ENCODE peak calls at places on chromosome 14, in four cellular contexts. Y is body of pancreas, F is cardiac muscle cell, P is A549. R is an unnamed sample.

GRCh38 chr14:93546642-93547041 is 115.9 kb downstream of the UNC79 start:
- DNase-seq in Y (no peak), F (no peak), P (no peak), R (no peak)

GRCh38 chr14:49173765-49174373 is 412.3 kb downstream of the RPS29 start:
- DNase-seq in Y (peak), F (peak), P (peak), R (peak)

GRCh38 chr14:74551903-74552371 is 58.4 kb downstream of the ISCA2 start:
- DNase-seq in Y (peak), F (peak), P (no peak), R (no peak)

GRCh38 chr14:25537846-25538455 is 488.0 kb upstream of the STXBP6 start:
- DNase-seq in Y (peak), F (no peak), P (peak), R (no peak)

GRCh38 chr14:40213701-40214100 is 781.5 kb upstream of the FBXO33 start:
- DNase-seq in Y (no peak), F (no peak), P (no peak), R (no peak)

GRCh38 chr14:100045687-100046344 is 19.4 kb upstream of the EVL start:
- DNase-seq in Y (no peak), F (peak), P (no peak), R (no peak)

GRCh38 chr14:27427796-27428195 is 830.0 kb upstream of the NOVA1 start:
- DNase-seq in Y (no peak), F (peak), P (peak), R (no peak)

GRCh38 chr14:71474866-71475265 is 457.4 kb upstream of the RGS6 start:
- DNase-seq in Y (no peak), F (no peak), P (no peak), R (no peak)

GRCh38 chr14:99682809-99683618 is 1.1 kb upstream of the CYP46A1 start:
- DNase-seq in Y (peak), F (peak), P (peak), R (peak)

GRCh38 chr14:34851395-34851794 is 23.8 kb downstream of the BAZ1A start:
- DNase-seq in Y (no peak), F (peak), P (peak), R (no peak)

GRCh38 chr14:34843011-34843554 is 32.1 kb downstream of the BAZ1A start:
- DNase-seq in Y (no peak), F (peak), P (peak), R (no peak)

GRCh38 chr14:34845869-34846268 is 29.3 kb downstream of the BAZ1A start:
- DNase-seq in Y (no peak), F (no peak), P (no peak), R (no peak)
- TF ChIP-seq CTCF in Y (no peak), F (no peak), P (no peak), R (no peak)

GRCh38 chr14:103142031-103142430 is 18.8 kb downstream of the TNFAIP2 start:
- DNase-seq in Y (no peak), F (no peak), P (no peak), R (no peak)
- TF ChIP-seq CTCF in Y (no peak), F (no peak), P (no peak), R (no peak)

GRCh38 chr14:69268763-69269162 is 8.8 kb downstream of the GALNT16 start:
- DNase-seq in Y (no peak), F (peak), P (no peak), R (no peak)

GRCh38 chr14:69269381-69269780 is 9.4 kb downstream of the GALNT16 start:
- DNase-seq in Y (no peak), F (no peak), P (no peak), R (no peak)

GRCh38 chr14:69270097-69270496 is 10.1 kb downstream of the GALNT16 start:
- DNase-seq in Y (no peak), F (no peak), P (no peak), R (no peak)

GRCh38 chr14:69268223-69268622 is 8.3 kb downstream of the GALNT16 start:
- DNase-seq in Y (no peak), F (peak), P (no peak), R (no peak)

DNA sequence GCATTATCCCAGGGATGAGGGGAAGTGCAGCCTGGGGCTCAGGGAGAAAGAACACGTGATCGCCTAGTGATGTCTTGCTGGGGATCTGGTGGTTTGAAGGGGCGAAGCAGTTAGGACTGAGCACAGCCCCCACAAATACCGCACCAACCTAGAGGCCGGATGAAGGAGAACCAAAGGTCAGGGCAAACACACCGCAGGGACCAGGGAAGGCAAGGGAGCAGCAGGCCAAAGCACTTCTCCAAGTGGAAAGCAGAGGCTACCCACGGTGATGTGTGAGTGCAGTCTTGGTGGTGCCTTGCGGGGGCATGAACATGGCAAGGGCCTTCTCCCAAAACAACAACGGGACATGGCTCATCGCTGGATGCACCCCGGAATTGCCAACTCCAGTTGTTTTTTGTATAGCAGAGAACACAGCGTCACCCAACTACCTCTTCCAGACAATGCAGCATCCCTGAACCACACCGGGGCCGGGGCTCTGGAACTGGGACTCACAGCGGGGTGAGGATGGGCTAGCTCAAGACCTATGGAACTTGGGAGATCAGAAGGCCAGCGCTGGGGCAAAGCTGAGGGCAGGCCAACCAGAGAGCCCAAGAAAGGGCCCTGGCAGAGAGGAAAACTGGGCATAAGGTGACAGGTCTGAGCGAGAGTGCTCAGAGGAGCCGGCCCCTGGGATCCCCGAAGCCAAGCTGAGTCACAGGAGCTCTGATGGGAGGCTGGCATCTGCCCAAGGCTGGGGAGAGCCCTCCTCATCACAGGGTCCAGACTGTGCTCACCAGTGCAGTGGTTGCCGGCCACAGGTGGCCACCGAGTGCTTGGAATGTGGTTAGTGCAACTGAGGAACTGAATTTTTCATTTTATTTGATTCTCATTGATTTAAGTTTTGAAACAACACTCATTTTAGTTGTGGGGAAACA is 11.1 kb downstream of the GALNT16 start:
- DNase-seq in Y (no peak), F (no peak), P (no peak), R (no peak)
- TF ChIP-seq CTCF in Y (no peak), F (no peak), P (no peak), R (no peak)

GRCh38 chr14:91891721-91892220 is 24.4 kb upstream of the TC2N start:
- DNase-seq in Y (peak), F (peak), P (no peak), R (no peak)

GRCh38 chr14:91891081-91891480 is 23.7 kb upstream of the TC2N start:
- DNase-seq in Y (no peak), F (no peak), P (no peak), R (no peak)

GRCh38 chr14:91890291-91890749 is 23.0 kb upstream of the TC2N start:
- DNase-seq in Y (peak), F (peak), P (no peak), R (peak)

GRCh38 chr14:91893659-91894058 is 26.3 kb upstream of the TC2N start:
- DNase-seq in Y (no peak), F (no peak), P (no peak), R (no peak)

DNA sequence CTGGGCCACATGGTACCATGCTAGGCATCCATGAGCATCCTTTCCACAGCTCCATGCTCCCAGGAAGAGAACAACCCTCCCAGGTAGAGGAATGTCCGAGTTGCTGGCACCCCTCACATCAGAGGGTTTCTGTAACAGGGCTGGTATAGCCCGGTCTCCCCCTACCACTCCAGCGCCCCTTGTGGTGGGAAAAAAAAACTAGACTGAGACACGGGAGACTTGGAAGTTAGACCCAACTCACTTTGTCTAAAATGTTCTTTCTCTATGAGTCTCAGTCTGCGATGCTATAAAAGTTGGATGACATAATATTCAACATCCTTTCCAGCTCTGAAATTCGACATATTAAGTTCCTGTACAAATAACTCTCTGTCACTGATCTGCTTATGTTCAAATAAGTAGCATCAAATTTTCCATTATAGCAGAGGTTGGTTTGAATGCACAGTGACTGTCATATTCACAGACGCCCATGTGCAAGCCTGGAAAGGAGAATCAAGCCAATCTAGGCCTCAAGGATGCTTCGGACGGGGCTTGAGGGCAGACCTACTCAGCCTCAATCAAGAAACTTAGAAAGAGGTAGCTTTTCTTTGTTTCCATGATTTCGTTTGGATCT is 25.7 kb upstream of the TC2N start:
- DNase-seq in Y (no peak), F (peak), P (no peak), R (peak)
- TF ChIP-seq CTCF in Y (no peak), F (peak), P (peak), R (peak)

GRCh38 chr14:22227084-22227483 is 361.9 kb downstream of the DAD1 start:
- DNase-seq in Y (no peak), F (no peak), P (no peak), R (no peak)

GRCh38 chr14:22231022-22231421 is 358.0 kb downstream of the DAD1 start:
- DNase-seq in Y (no peak), F (no peak), P (no peak), R (no peak)

GRCh38 chr14:22230517-22230916 is 358.5 kb downstream of the DAD1 start:
- DNase-seq in Y (no peak), F (no peak), P (no peak), R (no peak)

GRCh38 chr14:22225526-22226133 is 363.4 kb downstream of the DAD1 start:
- DNase-seq in Y (no peak), F (no peak), P (no peak), R (no peak)

DNA sequence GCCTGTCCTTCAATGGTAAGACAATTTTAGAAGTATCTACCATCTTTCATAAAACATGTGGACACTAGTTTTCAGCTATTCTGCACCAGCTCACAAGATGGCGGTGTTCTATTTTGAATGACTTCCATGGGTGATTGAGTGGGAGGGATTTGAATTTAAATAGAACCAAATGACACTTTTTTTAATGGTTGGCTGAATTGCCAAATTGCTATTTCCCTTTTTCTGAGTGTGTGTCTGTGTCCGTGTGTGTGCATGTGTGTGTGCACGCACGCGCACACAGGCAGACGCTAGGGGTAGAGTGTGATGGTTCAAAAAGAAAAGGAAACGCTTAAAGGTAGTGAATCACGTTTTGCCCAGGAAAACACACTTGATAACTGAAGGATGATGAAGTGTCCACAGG is 362.6 kb downstream of the DAD1 start:
- DNase-seq in Y (no peak), F (no peak), P (peak), R (peak)
- TF ChIP-seq CTCF in Y (no peak), F (no peak), P (peak), R (no peak)

R was measured in Calu3.